ENCODE peak calls at places on chromosomes 13 and 19, in eight cellular contexts. One of them, this sample, is unnamed.

GRCh38 chr13:73109288-73109899 is 50.6 kb downstream of the KLF5 start:
- DNase-seq in progenitor cell of endocrine pancreas: no peak
- DNase-seq in AG09319: no peak
- DNase-seq in HFFc6: no peak
- DNase-seq in mucosa of descending colon: no peak
- DNase-seq in OCI-LY7: no peak
- DNase-seq in astrocyte of the spinal cord: no peak
- DNase-seq in GM13976: no peak
- DNase-seq in this sample: no peak

GRCh38 chr19:13095934-13096890 is 6.4 kb downstream of the LYL1 start:
- DNase-seq in progenitor cell of endocrine pancreas: peak
- DNase-seq in AG09319: no peak
- DNase-seq in HFFc6: no peak
- DNase-seq in mucosa of descending colon: no peak
- DNase-seq in OCI-LY7: peak
- DNase-seq in astrocyte of the spinal cord: no peak
- DNase-seq in GM13976: no peak
- DNase-seq in this sample: no peak

GRCh38 chr13:75636339-75637095 is 387 bp downstream of the LMO7 start:
- DNase-seq in progenitor cell of endocrine pancreas: peak
- DNase-seq in AG09319: no peak
- DNase-seq in HFFc6: peak
- DNase-seq in mucosa of descending colon: peak
- DNase-seq in OCI-LY7: peak
- DNase-seq in astrocyte of the spinal cord: peak
- DNase-seq in GM13976: peak
- DNase-seq in this sample: peak

GRCh38 chr13:97567510-97568243 is 133.7 kb downstream of the RAP2A start:
- DNase-seq in progenitor cell of endocrine pancreas: no peak
- DNase-seq in AG09319: no peak
- DNase-seq in HFFc6: peak
- DNase-seq in mucosa of descending colon: peak
- DNase-seq in OCI-LY7: no peak
- DNase-seq in astrocyte of the spinal cord: no peak
- DNase-seq in GM13976: peak
- DNase-seq in this sample: peak

GRCh38 chr13:35953537-35954206 is 177.5 kb downstream of the DCLK1 start:
- DNase-seq in progenitor cell of endocrine pancreas: peak
- DNase-seq in AG09319: peak
- DNase-seq in HFFc6: peak
- DNase-seq in mucosa of descending colon: no peak
- DNase-seq in OCI-LY7: peak
- DNase-seq in astrocyte of the spinal cord: peak
- DNase-seq in GM13976: no peak
- DNase-seq in this sample: peak

GRCh38 chr19:52453324-52454094 is at the start of gene ZNF578:
- DNase-seq in progenitor cell of endocrine pancreas: no peak
- DNase-seq in AG09319: peak
- DNase-seq in HFFc6: peak
- DNase-seq in mucosa of descending colon: peak
- DNase-seq in OCI-LY7: no peak
- DNase-seq in astrocyte of the spinal cord: peak
- DNase-seq in GM13976: peak
- DNase-seq in this sample: no peak

GRCh38 chr13:34842466-34842865 is 99.6 kb upstream of the NBEA start:
- DNase-seq in progenitor cell of endocrine pancreas: no peak
- DNase-seq in AG09319: no peak
- DNase-seq in HFFc6: no peak
- DNase-seq in mucosa of descending colon: no peak
- DNase-seq in OCI-LY7: no peak
- DNase-seq in astrocyte of the spinal cord: no peak
- DNase-seq in GM13976: no peak
- DNase-seq in this sample: no peak

GRCh38 chr13:105997436-105998232 is 537.8 kb downstream of the EFNB2 start:
- DNase-seq in progenitor cell of endocrine pancreas: no peak
- DNase-seq in AG09319: no peak
- DNase-seq in HFFc6: no peak
- DNase-seq in mucosa of descending colon: no peak
- DNase-seq in OCI-LY7: no peak
- DNase-seq in astrocyte of the spinal cord: no peak
- DNase-seq in GM13976: no peak
- DNase-seq in this sample: no peak

GRCh38 chr19:33472696-33473624 is 48.6 kb downstream of the PEPD start:
- DNase-seq in progenitor cell of endocrine pancreas: no peak
- DNase-seq in AG09319: peak
- DNase-seq in HFFc6: peak
- DNase-seq in mucosa of descending colon: no peak
- DNase-seq in OCI-LY7: no peak
- DNase-seq in astrocyte of the spinal cord: peak
- DNase-seq in GM13976: no peak
- DNase-seq in this sample: no peak

GRCh38 chr13:107650081-107650701 is 565.1 kb downstream of the LIG4 start:
- DNase-seq in progenitor cell of endocrine pancreas: peak
- DNase-seq in AG09319: peak
- DNase-seq in HFFc6: no peak
- DNase-seq in mucosa of descending colon: no peak
- DNase-seq in OCI-LY7: peak
- DNase-seq in astrocyte of the spinal cord: peak
- DNase-seq in GM13976: peak
- DNase-seq in this sample: peak

GRCh38 chr19:58372311-58373133 is 8.3 kb downstream of the ZNF837 start:
- DNase-seq in progenitor cell of endocrine pancreas: no peak
- DNase-seq in AG09319: no peak
- DNase-seq in HFFc6: no peak
- DNase-seq in mucosa of descending colon: no peak
- DNase-seq in OCI-LY7: peak
- DNase-seq in astrocyte of the spinal cord: no peak
- DNase-seq in GM13976: no peak
- DNase-seq in this sample: no peak
- TF ChIP-seq CTCF in progenitor cell of endocrine pancreas: peak
- TF ChIP-seq CTCF in AG09319: no peak
- TF ChIP-seq CTCF in HFFc6: peak
- TF ChIP-seq CTCF in mucosa of descending colon: no peak
- TF ChIP-seq CTCF in OCI-LY7: peak
- TF ChIP-seq CTCF in astrocyte of the spinal cord: no peak
- TF ChIP-seq CTCF in GM13976: no peak
- TF ChIP-seq CTCF in this sample: no peak

DNA sequence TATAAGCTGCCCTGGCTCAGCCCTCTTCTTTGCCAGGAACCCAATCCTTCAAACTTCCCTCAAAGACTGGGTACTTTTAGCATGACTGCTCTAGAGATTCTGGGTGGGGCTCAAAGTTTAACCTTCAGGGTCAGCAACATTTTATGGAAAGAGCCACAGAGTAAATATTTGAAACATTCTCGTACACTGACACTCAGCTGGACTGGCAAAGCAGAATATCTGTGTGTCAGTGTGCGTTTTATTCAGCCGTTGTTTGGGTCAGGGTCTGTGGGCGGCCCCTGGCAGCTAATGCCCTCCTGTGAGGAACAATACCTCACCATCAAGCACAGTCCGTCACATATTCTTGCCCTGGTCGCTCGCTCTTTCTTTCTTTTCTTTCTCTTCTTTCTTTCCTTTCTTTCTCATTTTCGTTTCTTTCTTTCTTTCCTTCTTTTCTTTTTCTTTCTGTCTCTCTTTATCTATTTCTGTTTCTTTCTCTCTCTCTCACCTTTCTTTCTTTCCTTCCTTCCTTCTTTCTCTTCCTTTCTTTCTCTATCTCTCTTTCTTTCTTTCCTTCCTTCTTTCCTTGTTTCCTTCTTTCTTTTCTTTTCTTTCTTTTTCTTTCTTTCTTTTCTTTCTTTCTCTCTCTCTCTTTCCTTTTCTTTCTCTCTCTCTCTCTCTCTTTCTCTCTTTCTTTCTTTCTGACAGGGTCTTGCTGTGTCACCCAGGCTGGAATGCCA is 10.7 kb downstream of the DPRX start:
- DNase-seq in progenitor cell of endocrine pancreas: no peak
- DNase-seq in AG09319: no peak
- DNase-seq in HFFc6: no peak
- DNase-seq in mucosa of descending colon: no peak
- DNase-seq in OCI-LY7: no peak
- DNase-seq in astrocyte of the spinal cord: no peak
- DNase-seq in GM13976: no peak
- DNase-seq in this sample: no peak
- TF ChIP-seq CTCF in progenitor cell of endocrine pancreas: no peak
- TF ChIP-seq CTCF in AG09319: no peak
- TF ChIP-seq CTCF in HFFc6: no peak
- TF ChIP-seq CTCF in mucosa of descending colon: no peak
- TF ChIP-seq CTCF in OCI-LY7: no peak
- TF ChIP-seq CTCF in astrocyte of the spinal cord: no peak
- TF ChIP-seq CTCF in GM13976: no peak
- TF ChIP-seq CTCF in this sample: no peak

GRCh38 chr13:39900106-39900750 is 244.8 kb downstream of the COG6 start:
- DNase-seq in progenitor cell of endocrine pancreas: no peak
- DNase-seq in AG09319: no peak
- DNase-seq in HFFc6: no peak
- DNase-seq in mucosa of descending colon: no peak
- DNase-seq in OCI-LY7: no peak
- DNase-seq in astrocyte of the spinal cord: peak
- DNase-seq in GM13976: no peak
- DNase-seq in this sample: no peak

GRCh38 chr13:39895254-39895653 is 239.8 kb downstream of the COG6 start:
- DNase-seq in progenitor cell of endocrine pancreas: no peak
- DNase-seq in AG09319: no peak
- DNase-seq in HFFc6: no peak
- DNase-seq in mucosa of descending colon: no peak
- DNase-seq in OCI-LY7: no peak
- DNase-seq in astrocyte of the spinal cord: peak
- DNase-seq in GM13976: no peak
- DNase-seq in this sample: no peak

GRCh38 chr13:39893808-39894207 is 238.3 kb downstream of the COG6 start:
- DNase-seq in progenitor cell of endocrine pancreas: no peak
- DNase-seq in AG09319: no peak
- DNase-seq in HFFc6: no peak
- DNase-seq in mucosa of descending colon: no peak
- DNase-seq in OCI-LY7: no peak
- DNase-seq in astrocyte of the spinal cord: no peak
- DNase-seq in GM13976: no peak
- DNase-seq in this sample: no peak

GRCh38 chr13:39894586-39894985 is 239.1 kb downstream of the COG6 start:
- DNase-seq in progenitor cell of endocrine pancreas: no peak
- DNase-seq in AG09319: no peak
- DNase-seq in HFFc6: no peak
- DNase-seq in mucosa of descending colon: no peak
- DNase-seq in OCI-LY7: no peak
- DNase-seq in astrocyte of the spinal cord: peak
- DNase-seq in GM13976: no peak
- DNase-seq in this sample: no peak

DNA sequence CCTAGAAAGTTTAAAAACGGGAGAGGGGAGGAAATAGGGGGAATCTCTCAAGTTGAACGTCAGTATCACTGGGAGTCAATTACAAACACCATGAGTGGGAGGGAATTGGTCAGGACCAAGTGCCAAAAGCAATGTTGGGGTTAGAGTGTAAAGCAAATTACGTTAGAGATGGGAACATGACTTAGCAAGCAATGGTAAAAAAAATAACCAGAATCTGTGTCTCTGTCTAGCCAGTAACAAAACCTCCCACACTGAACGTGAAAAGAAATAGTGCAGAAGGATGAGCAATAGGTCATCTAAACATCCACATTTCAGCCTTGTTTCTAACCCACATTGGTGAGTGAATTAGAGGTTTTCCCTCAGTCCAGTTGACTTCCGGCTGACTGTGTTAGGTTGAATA is 242.2 kb downstream of the COG6 start:
- DNase-seq in progenitor cell of endocrine pancreas: no peak
- DNase-seq in AG09319: no peak
- DNase-seq in HFFc6: no peak
- DNase-seq in mucosa of descending colon: no peak
- DNase-seq in OCI-LY7: no peak
- DNase-seq in astrocyte of the spinal cord: peak
- DNase-seq in GM13976: no peak
- DNase-seq in this sample: no peak
- TF ChIP-seq CTCF in progenitor cell of endocrine pancreas: no peak
- TF ChIP-seq CTCF in AG09319: no peak
- TF ChIP-seq CTCF in HFFc6: no peak
- TF ChIP-seq CTCF in mucosa of descending colon: no peak
- TF ChIP-seq CTCF in OCI-LY7: no peak
- TF ChIP-seq CTCF in astrocyte of the spinal cord: no peak
- TF ChIP-seq CTCF in GM13976: no peak
- TF ChIP-seq CTCF in this sample: no peak

GRCh38 chr13:59546178-59546577 is 617.5 kb downstream of the DIAPH3 start:
- DNase-seq in progenitor cell of endocrine pancreas: no peak
- DNase-seq in AG09319: no peak
- DNase-seq in HFFc6: no peak
- DNase-seq in mucosa of descending colon: no peak
- DNase-seq in OCI-LY7: no peak
- DNase-seq in astrocyte of the spinal cord: no peak
- DNase-seq in GM13976: no peak
- DNase-seq in this sample: no peak

GRCh38 chr13:59543418-59543817 is 620.3 kb downstream of the DIAPH3 start:
- DNase-seq in progenitor cell of endocrine pancreas: no peak
- DNase-seq in AG09319: no peak
- DNase-seq in HFFc6: no peak
- DNase-seq in mucosa of descending colon: no peak
- DNase-seq in OCI-LY7: no peak
- DNase-seq in astrocyte of the spinal cord: no peak
- DNase-seq in GM13976: no peak
- DNase-seq in this sample: no peak

GRCh38 chr13:59542303-59542702 is 621.4 kb downstream of the DIAPH3 start:
- DNase-seq in progenitor cell of endocrine pancreas: no peak
- DNase-seq in AG09319: no peak
- DNase-seq in HFFc6: no peak
- DNase-seq in mucosa of descending colon: no peak
- DNase-seq in OCI-LY7: no peak
- DNase-seq in astrocyte of the spinal cord: no peak
- DNase-seq in GM13976: no peak
- DNase-seq in this sample: no peak

GRCh38 chr13:59545007-59545406 is 618.7 kb downstream of the DIAPH3 start:
- DNase-seq in progenitor cell of endocrine pancreas: no peak
- DNase-seq in AG09319: no peak
- DNase-seq in HFFc6: no peak
- DNase-seq in mucosa of descending colon: no peak
- DNase-seq in OCI-LY7: no peak
- DNase-seq in astrocyte of the spinal cord: no peak
- DNase-seq in GM13976: no peak
- DNase-seq in this sample: no peak

DNA sequence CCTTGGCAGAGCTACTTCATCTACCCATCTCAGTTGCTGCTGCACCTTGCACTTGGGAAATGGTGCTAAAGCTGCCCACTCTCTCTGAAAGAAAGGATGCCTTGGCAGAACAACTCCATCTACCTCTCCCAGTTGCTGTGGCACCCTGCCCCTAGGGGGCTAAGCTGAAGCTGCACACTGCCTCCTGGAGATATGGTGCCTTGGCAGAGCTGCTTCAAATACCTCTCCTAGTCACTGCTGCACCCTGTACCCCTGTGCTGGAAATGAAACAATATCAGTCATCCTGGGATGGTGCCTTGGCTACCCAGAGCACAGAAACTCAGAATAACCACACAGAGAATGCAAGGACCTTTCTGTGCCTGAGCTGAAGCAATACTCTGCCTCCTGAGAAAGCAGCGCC is 615.8 kb downstream of the DIAPH3 start:
- DNase-seq in progenitor cell of endocrine pancreas: no peak
- DNase-seq in AG09319: no peak
- DNase-seq in HFFc6: no peak
- DNase-seq in mucosa of descending colon: no peak
- DNase-seq in OCI-LY7: no peak
- DNase-seq in astrocyte of the spinal cord: no peak
- DNase-seq in GM13976: no peak
- DNase-seq in this sample: no peak
- TF ChIP-seq CTCF in progenitor cell of endocrine pancreas: no peak
- TF ChIP-seq CTCF in AG09319: no peak
- TF ChIP-seq CTCF in HFFc6: no peak
- TF ChIP-seq CTCF in mucosa of descending colon: no peak
- TF ChIP-seq CTCF in OCI-LY7: no peak
- TF ChIP-seq CTCF in astrocyte of the spinal cord: no peak
- TF ChIP-seq CTCF in GM13976: no peak
- TF ChIP-seq CTCF in this sample: no peak

This sample was measured in Calu3.